ENCODE peak calls at places on chromosomes 16 and 17, in five cellular contexts. L is GM18507; Q is activated CD4-positive, CD25-positive, alpha-beta regulatory T cell; U is NCI-H1694 treated with DMSO at 0.1 percent for 48 hours; Z is NCI-H1436 treated with DMSO at 0.1 percent for 48 hours. A is an unnamed sample.

GRCh38 chr17:11996722-11997146 is 541 bp downstream of the ZNF18 start:
- DNase-seq in L (peak), Q (peak), U (peak), Z (no peak), A (peak)

GRCh38 chr16:263944-264343 is 11.8 kb downstream of the RGS11 start:
- DNase-seq in L (no peak), Q (no peak), U (no peak), Z (no peak), A (no peak)

GRCh38 chr17:50184057-50184456 is 17.4 kb downstream of the COL1A1 start:
- DNase-seq in L (no peak), Q (no peak), U (no peak), Z (no peak), A (no peak)

GRCh38 chr17:70336411-70336810 is 167.1 kb downstream of the KCNJ2 start:
- DNase-seq in L (no peak), Q (no peak), U (no peak), Z (no peak), A (no peak)

GRCh38 chr16:73610160-73610559 is 562.2 kb upstream of the ZFHX3 start:
- DNase-seq in L (no peak), Q (no peak), U (no peak), Z (no peak), A (no peak)

GRCh38 chr17:8122923-8123694 is 797 bp downstream of the HES7 start:
- DNase-seq in L (no peak), Q (no peak), U (no peak), Z (no peak), A (no peak)

GRCh38 chr17:2723997-2724782 is 12.6 kb upstream of the CLUH start:
- DNase-seq in L (no peak), Q (no peak), U (no peak), Z (no peak), A (no peak)

GRCh38 chr17:77208217-77208808 is 67.5 kb downstream of the SEC14L1 start:
- DNase-seq in L (no peak), Q (no peak), U (peak), Z (no peak), A (no peak)

GRCh38 chr16:74307383-74307782 is 10.8 kb downstream of the PSMD7 start:
- DNase-seq in L (no peak), Q (no peak), U (no peak), Z (no peak), A (no peak)

GRCh38 chr17:57328109-57328882 is 72.0 kb downstream of the MSI2 start:
- DNase-seq in L (no peak), Q (no peak), U (no peak), Z (no peak), A (no peak)

GRCh38 chr17:45247429-45248131 is 14.3 kb downstream of the SPATA32 start:
- DNase-seq in L (peak), Q (peak), U (peak), Z (peak), A (peak)

A was measured in NCI-H446.